ENCODE peak calls at places on chromosomes 13 and 19, in six cellular contexts. D, Y, V, U, P and X are unnamed samples.
A peak's percentile ranks its signal among the peaks of the same experiment; 100 is the strongest.

GRCh38 chr19:30640266-30640965 is 268.2 kb downstream of the ZNF536 start:
- DNase-seq in D (no peak), Y (no peak), V (peak; percentile 48), U (no peak), P (no peak), X (no peak)

GRCh38 chr19:15432018-15432494 is 13.3 kb upstream of the AKAP8L start:
- DNase-seq in D (no peak), Y (no peak), V (no peak), U (no peak), P (no peak), X (no peak)

GRCh38 chr19:947707-948533 is 22.1 kb downstream of the ARID3A start:
- DNase-seq in D (no peak), Y (peak; percentile 22), V (no peak), U (peak; percentile 59), P (peak; percentile 64), X (peak; percentile 46)

GRCh38 chr13:91401916-91402315 is 3.5 kb downstream of the GPC5 start:
- DNase-seq in D (no peak), Y (no peak), V (no peak), U (no peak), P (no peak), X (no peak)

GRCh38 chr13:67094952-67095351 is 135.2 kb downstream of the PCDH9 start:
- DNase-seq in D (no peak), Y (no peak), V (no peak), U (no peak), P (no peak), X (no peak)

GRCh38 chr19:30165228-30165813 is 206.9 kb upstream of the ZNF536 start:
- DNase-seq in D (no peak), Y (no peak), V (no peak), U (no peak), P (no peak), X (no peak)

GRCh38 chr13:59774511-59774911 is 389.2 kb downstream of the DIAPH3 start:
- DNase-seq in D (no peak), Y (no peak), V (peak; percentile 63), U (no peak), P (no peak), X (no peak)

GRCh38 chr19:43731854-43732253 is 16.0 kb downstream of the IRGC start:
- DNase-seq in D (no peak), Y (no peak), V (no peak), U (no peak), P (no peak), X (no peak)

GRCh38 chr13:106566682-106567420 is 1.1 kb downstream of the ARGLU1 start:
- DNase-seq in D (peak; percentile 34), Y (no peak), V (peak; percentile 77), U (peak; percentile 81), P (peak; percentile 47), X (no peak)

GRCh38 chr13:38630780-38631179 is 56.1 kb upstream of the FREM2 start:
- DNase-seq in D (no peak), Y (no peak), V (peak; percentile 11), U (no peak), P (no peak), X (no peak)

GRCh38 chr13:45623516-45624090 is 8.1 kb upstream of the ERICH6B start:
- DNase-seq in D (no peak), Y (no peak), V (peak; percentile 55), U (no peak), P (no peak), X (no peak)

GRCh38 chr13:45521292-45521691 is 56.6 kb downstream of the COG3 start:
- DNase-seq in D (no peak), Y (no peak), V (no peak), U (no peak), P (no peak), X (no peak)

GRCh38 chr13:25046274-25046984 is 49.5 kb upstream of the PABPC3 start:
- DNase-seq in D (peak; percentile 30), Y (no peak), V (peak; percentile 19), U (no peak), P (no peak), X (no peak)

GRCh38 chr19:23343434-23344010 is 51.7 kb downstream of the ZNF91 start:
- DNase-seq in D (no peak), Y (no peak), V (no peak), U (no peak), P (no peak), X (no peak)

GRCh38 chr19:50522881-50523280 is 9.2 kb upstream of the ASPDH start:
- DNase-seq in D (no peak), Y (no peak), V (no peak), U (no peak), P (no peak), X (no peak)

GRCh38 chr19:39448271-39448670 is 2.9 kb downstream of the SUPT5H start:
- DNase-seq in D (no peak), Y (no peak), V (peak; percentile 55), U (no peak), P (no peak), X (no peak)

GRCh38 chr13:95073826-95074345 is 227.4 kb downstream of the ABCC4 start:
- DNase-seq in D (no peak), Y (no peak), V (no peak), U (no peak), P (no peak), X (no peak)

GRCh38 chr19:49932731-49933131 is 3.4 kb upstream of the NUP62 start:
- DNase-seq in D (no peak), Y (no peak), V (no peak), U (no peak), P (no peak), X (no peak)

GRCh38 chr13:84571264-84571663 is 689.0 kb upstream of the SLITRK1 start:
- DNase-seq in D (no peak), Y (no peak), V (no peak), U (no peak), P (no peak), X (no peak)

GRCh38 chr19:42111811-42112210 is 20.4 kb downstream of the POU2F2 start:
- DNase-seq in D (no peak), Y (no peak), V (no peak), U (no peak), P (no peak), X (no peak)

GRCh38 chr13:77740931-77741586 is 43.6 kb downstream of the SLAIN1 start:
- DNase-seq in D (no peak), Y (peak; percentile 90), V (no peak), U (no peak), P (no peak), X (no peak)

GRCh38 chr13:113930711-113931637 is 42.9 kb downstream of the C13orf46 start:
- DNase-seq in D (no peak), Y (no peak), V (no peak), U (no peak), P (no peak), X (no peak)

GRCh38 chr19:19230505-19230904 is 18.7 kb downstream of the NCAN start:
- DNase-seq in D (no peak), Y (no peak), V (no peak), U (no peak), P (no peak), X (no peak)

GRCh38 chr19:31262673-31263308 is 86.4 kb downstream of the TSHZ3 start:
- DNase-seq in D (no peak), Y (no peak), V (no peak), U (no peak), P (no peak), X (no peak)

GRCh38 chr19:2223959-2224358 is 12.2 kb downstream of the PLEKHJ1 start:
- DNase-seq in D (no peak), Y (no peak), V (no peak), U (no peak), P (no peak), X (no peak)

GRCh38 chr19:42693760-42694350 is 46.4 kb downstream of the PSG3 start:
- DNase-seq in D (peak; percentile 57), Y (no peak), V (peak; percentile 86), U (no peak), P (no peak), X (no peak)

GRCh38 chr19:17530586-17530985 is 19.1 kb downstream of the PGLS start:
- DNase-seq in D (no peak), Y (no peak), V (no peak), U (no peak), P (no peak), X (no peak)

GRCh38 chr19:40549007-40549708 is 27.5 kb upstream of the SHKBP1 start:
- DNase-seq in D (peak; percentile 84), Y (peak; percentile 51), V (peak; percentile 68), U (peak; percentile 68), P (no peak), X (no peak)

GRCh38 chr13:27627377-27627776 is 5.7 kb downstream of the POLR1D start:
- DNase-seq in D (no peak), Y (no peak), V (no peak), U (no peak), P (no peak), X (no peak)